ENCODE peak calls at places on chromosomes 11 and 22, in eight cellular contexts. U, Y, Z, A, E, C, B and N are unnamed samples.

GRCh38 chr22:37486224-37486845 is at the start of gene MFNG:
- DNase-seq in C (peak), U (peak), Y (peak), A (no peak), E (peak), B (peak), Z (peak), N (no peak)

GRCh38 chr11:2549080-2549479 is 104.3 kb downstream of the KCNQ1 start:
- DNase-seq in U (no peak), E (no peak), B (no peak), Z (no peak), C (no peak), A (no peak), Y (no peak), N (no peak)

GRCh38 chr11:8201524-8202365 is 32.9 kb upstream of the RIC3 start:
- DNase-seq in Y (no peak), Z (no peak), B (no peak), A (no peak), C (no peak), E (no peak), U (no peak), N (no peak)

GRCh38 chr11:98835336-98835735 is 185.4 kb upstream of the CNTN5 start:
- DNase-seq in C (no peak), Z (no peak), E (no peak), U (no peak), B (no peak), Y (no peak), A (no peak), N (no peak)

GRCh38 chr11:27618591-27618990 is 81.7 kb downstream of the BDNF start:
- DNase-seq in U (no peak), E (no peak), C (no peak), Z (no peak), Y (no peak), B (no peak), A (no peak), N (peak)

GRCh38 chr22:48705917-48706605 is 1121.6 kb downstream of the BRD1 start:
- DNase-seq in E (no peak), Y (no peak), C (no peak), B (no peak), U (no peak), A (no peak), Z (no peak), N (no peak)

GRCh38 chr22:41968601-41969000 is 642 bp upstream of the SEPTIN3 start:
- DNase-seq in B (no peak), E (no peak), A (no peak), Z (no peak), Y (no peak), C (peak), U (no peak), N (no peak)

GRCh38 chr11:104731890-104732289 is 166.4 kb downstream of the CASP12 start:
- DNase-seq in U (no peak), E (no peak), C (no peak), Y (no peak), Z (no peak), B (no peak), A (no peak), N (no peak)

GRCh38 chr11:8767466-8768142 is 85.0 kb downstream of the RPL27A start:
- DNase-seq in Z (no peak), Y (no peak), U (no peak), B (no peak), E (no peak), A (no peak), C (no peak), N (peak)

GRCh38 chr11:118947999-118948398 is 8.1 kb upstream of the UPK2 start:
- DNase-seq in Y (no peak), A (no peak), U (no peak), B (no peak), E (no peak), C (no peak), Z (no peak), N (no peak)

GRCh38 chr11:27820249-27820648 is 120.0 kb upstream of the BDNF start:
- DNase-seq in A (no peak), E (no peak), U (no peak), Z (no peak), B (no peak), C (peak), Y (no peak), N (no peak)

DNA sequence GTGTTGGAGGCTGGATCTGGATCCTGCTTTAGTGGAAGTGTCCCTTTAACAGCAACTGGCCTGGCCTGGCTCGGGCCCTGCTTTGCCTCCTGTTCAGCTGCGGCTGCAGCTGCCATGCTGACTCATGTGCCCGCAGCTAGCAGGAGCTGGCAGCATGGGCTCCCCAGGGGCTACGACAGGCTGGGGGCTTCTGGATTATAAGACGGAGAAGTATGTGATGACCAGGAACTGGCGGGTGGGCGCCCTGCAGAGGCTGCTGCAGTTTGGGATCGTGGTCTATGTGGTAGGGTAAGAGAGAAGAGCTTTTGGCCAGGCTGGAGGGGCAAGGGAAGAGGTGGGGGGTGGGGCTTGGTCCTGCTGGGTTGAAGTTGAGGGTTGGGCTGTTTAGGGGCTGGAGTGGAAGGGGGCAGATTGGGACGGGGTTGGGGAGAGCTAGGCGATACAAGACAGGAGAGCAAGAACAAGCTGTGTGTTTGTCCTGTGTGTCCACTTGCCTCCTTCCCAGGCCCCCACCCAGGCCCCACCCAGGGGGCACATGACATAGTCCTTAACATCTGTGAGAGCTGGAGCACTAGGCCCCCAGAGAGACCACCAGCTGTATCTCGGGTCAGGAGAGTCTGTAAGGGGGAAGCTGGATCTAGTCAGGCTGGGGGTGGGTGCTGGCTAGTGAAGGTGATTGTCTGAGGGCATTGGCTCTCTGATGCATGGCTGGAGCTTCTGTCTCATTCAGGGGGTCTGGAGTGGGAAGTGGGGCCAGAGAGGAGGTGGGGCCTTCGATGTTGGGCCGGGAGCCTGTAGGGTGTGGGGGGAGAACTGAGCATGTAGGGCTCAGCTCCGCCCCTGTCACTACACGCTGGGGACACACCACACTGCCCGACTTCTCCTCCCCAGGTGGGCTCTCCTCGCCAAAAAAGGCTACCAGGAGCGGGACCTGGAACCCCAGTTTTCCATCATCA is at the start of gene P2RX6:
- DNase-seq in Z (no peak), U (no peak), Y (no peak), B (no peak), C (peak), A (no peak), E (no peak), N (peak)
- H3K4me3 ChIP-seq in Z (peak), U (peak), Y (peak), B (peak), C (peak), A (peak), E (peak), N (peak)

GRCh38 chr22:49849161-49850020 is 4.3 kb upstream of the ZBED4 start:
- DNase-seq in Z (no peak), Y (no peak), A (no peak), B (no peak), U (no peak), C (no peak), E (no peak), N (no peak)
- H3K4me3 ChIP-seq in Z (peak), Y (peak), A (peak), B (peak), U (no peak), C (peak), E (peak), N (no peak)

GRCh38 chr11:86064236-86064803 is 4.6 kb downstream of the PICALM start:
- DNase-seq in C (peak), E (no peak), Y (no peak), Z (no peak), U (no peak), A (no peak), B (no peak), N (peak)
- H3K4me3 ChIP-seq in C (no peak), E (no peak), Y (no peak), Z (no peak), U (no peak), A (no peak), B (peak), N (no peak)

GRCh38 chr11:73804712-73805111 is 17.0 kb downstream of the MRPL48 start:
- DNase-seq in C (no peak), Y (no peak), A (no peak), U (no peak), E (no peak), B (no peak), Z (no peak), N (no peak)
- H3K4me3 ChIP-seq in C (no peak), Y (no peak), A (no peak), U (no peak), E (no peak), B (no peak), Z (no peak), N (no peak)

GRCh38 chr11:65225284-65226102 is 36.3 kb upstream of the POLA2 start:
- DNase-seq in Z (no peak), E (peak), A (no peak), Y (peak), C (peak), B (no peak), U (peak), N (peak)

GRCh38 chr11:65223031-65223430 is 38.7 kb upstream of the POLA2 start:
- DNase-seq in B (no peak), Y (no peak), E (no peak), C (no peak), Z (no peak), A (no peak), U (no peak), N (no peak)

GRCh38 chr11:65224939-65225283 is 36.9 kb upstream of the POLA2 start:
- DNase-seq in Z (peak), A (peak), Y (no peak), U (no peak), C (peak), E (peak), B (no peak), N (peak)

GRCh38 chr11:65227879-65228278 is 33.9 kb upstream of the POLA2 start:
- DNase-seq in A (no peak), C (no peak), U (no peak), E (no peak), Y (no peak), B (no peak), Z (no peak), N (no peak)

DNA sequence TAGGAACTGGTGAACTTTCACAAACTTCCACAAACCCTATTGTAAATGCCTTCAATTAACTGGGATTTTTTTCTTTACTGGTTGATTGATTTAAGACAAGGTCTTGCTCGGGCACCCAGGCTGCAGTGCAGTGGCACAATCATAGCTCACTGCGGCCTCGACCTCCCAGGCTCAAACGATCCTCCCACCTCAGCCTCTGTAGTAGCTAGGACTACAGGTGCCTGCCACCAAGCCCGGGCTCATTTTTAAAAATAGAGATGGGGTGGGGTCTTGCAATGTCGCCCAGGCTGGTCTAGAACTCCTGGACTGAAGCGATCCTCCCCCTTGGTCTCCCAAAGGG is 35.7 kb upstream of the POLA2 start:
- DNase-seq in B (no peak), C (no peak), A (no peak), U (no peak), E (no peak), Y (no peak), Z (no peak), N (no peak)
- H3K4me3 ChIP-seq in B (peak), C (no peak), A (peak), U (peak), E (peak), Y (peak), Z (no peak), N (peak)